ENCODE peak calls at places on chromosome 1, in four cellular contexts. One of them, this sample, is unnamed.

GRCh38 chr1:162230096-162230495 is 146.6 kb downstream of the SPATA46 start:
- DNase-seq in neuronal stem cell: no peak
- DNase-seq in SJSA1: no peak
- DNase-seq in cardiac muscle cell: peak; percentile 58
- DNase-seq in this sample: no peak

GRCh38 chr1:201460783-201461182 is 8.2 kb downstream of the PHLDA3 start:
- DNase-seq in cardiac muscle cell: no peak
- DNase-seq in SJSA1: no peak
- DNase-seq in neuronal stem cell: no peak
- DNase-seq in this sample: no peak

GRCh38 chr1:163412216-163412615 is 90.5 kb downstream of the NUF2 start:
- DNase-seq in SJSA1: no peak
- DNase-seq in cardiac muscle cell: no peak
- DNase-seq in neuronal stem cell: no peak
- DNase-seq in this sample: no peak

GRCh38 chr1:119587328-119587727 is 60.7 kb downstream of the ZNF697 start:
- DNase-seq in neuronal stem cell: no peak
- DNase-seq in cardiac muscle cell: peak; percentile 43
- DNase-seq in SJSA1: peak; percentile 25
- DNase-seq in this sample: no peak

GRCh38 chr1:83705091-83705490 is 293.8 kb downstream of the TTLL7 start:
- DNase-seq in neuronal stem cell: no peak
- DNase-seq in cardiac muscle cell: no peak
- DNase-seq in SJSA1: no peak
- DNase-seq in this sample: no peak

GRCh38 chr1:109770331-109771095 is 6.8 kb upstream of the EPS8L3 start:
- DNase-seq in cardiac muscle cell: no peak
- DNase-seq in SJSA1: no peak
- DNase-seq in neuronal stem cell: no peak
- DNase-seq in this sample: no peak

GRCh38 chr1:169326644-169327316 is 40.8 kb downstream of the NME7 start:
- DNase-seq in cardiac muscle cell: peak; percentile 41
- DNase-seq in SJSA1: no peak
- DNase-seq in neuronal stem cell: no peak
- DNase-seq in this sample: no peak

GRCh38 chr1:198641506-198641905 is 2.7 kb downstream of the PTPRC start:
- DNase-seq in neuronal stem cell: no peak
- DNase-seq in SJSA1: no peak
- DNase-seq in cardiac muscle cell: no peak
- DNase-seq in this sample: no peak

GRCh38 chr1:51303751-51304196 is 26.6 kb downstream of the TTC39A start:
- DNase-seq in SJSA1: peak; percentile 50
- DNase-seq in neuronal stem cell: no peak
- DNase-seq in cardiac muscle cell: peak; percentile 83
- DNase-seq in this sample: no peak

GRCh38 chr1:198178615-198179014 is 21.8 kb downstream of the NEK7 start:
- DNase-seq in SJSA1: no peak
- DNase-seq in cardiac muscle cell: no peak
- DNase-seq in neuronal stem cell: no peak
- DNase-seq in this sample: no peak

DNA sequence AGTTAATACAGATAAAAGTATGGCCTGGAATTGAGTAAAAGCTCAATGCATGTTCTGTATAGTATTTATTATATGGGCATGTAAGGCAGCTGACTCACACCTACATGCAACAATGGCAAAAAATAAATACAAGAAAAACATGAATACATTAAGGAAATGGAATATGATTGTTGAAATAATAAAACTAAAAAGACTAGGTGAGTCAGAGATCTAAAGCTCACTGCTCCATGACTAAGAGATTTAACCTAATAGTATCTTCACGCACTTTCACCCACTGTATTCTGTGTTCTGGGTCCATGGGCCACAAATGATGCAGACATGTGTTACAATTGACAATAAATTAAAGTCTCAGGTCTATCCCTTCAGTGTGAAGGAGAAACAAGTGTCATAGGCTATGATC is 607.0 kb downstream of the AGBL4 start:
- DNase-seq in neuronal stem cell: no peak
- DNase-seq in SJSA1: no peak
- DNase-seq in cardiac muscle cell: no peak
- DNase-seq in this sample: no peak
- H3K9me3 ChIP-seq in neuronal stem cell: no peaks in the 10 kb centered on the region
- H3K9me3 ChIP-seq in SJSA1: no peaks in the 10 kb centered on the region
- H3K9me3 ChIP-seq in cardiac muscle cell: peaks cover 2% of the 10 kb centered on the region
- H3K9me3 ChIP-seq in this sample: peaks cover 5% of the 10 kb centered on the region

DNA sequence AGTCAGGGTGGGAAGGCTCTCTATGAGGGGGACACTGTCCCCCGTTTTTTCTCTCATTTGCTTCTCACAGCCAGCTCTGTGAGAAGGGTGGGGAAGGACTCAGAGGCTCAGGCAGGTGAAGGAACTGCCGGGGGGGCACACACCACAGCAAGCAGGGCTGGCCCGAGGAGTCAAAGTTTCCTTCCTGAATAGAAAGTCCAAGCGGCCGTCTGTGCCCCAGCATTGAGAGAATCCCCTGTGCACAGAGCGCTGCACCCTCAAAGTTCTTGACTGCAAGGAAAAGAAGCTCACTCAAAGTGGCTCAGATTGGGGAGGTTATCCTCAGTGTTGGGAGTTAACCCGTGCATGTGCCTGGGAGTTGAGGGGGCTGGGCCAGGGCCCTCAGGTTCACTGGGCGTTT is 145.2 kb upstream of the AJAP1 start:
- DNase-seq in SJSA1: no peak
- DNase-seq in cardiac muscle cell: no peak
- DNase-seq in neuronal stem cell: no peak
- DNase-seq in this sample: no peak
- H3K9me3 ChIP-seq in SJSA1: peaks cover 3% of the 10 kb centered on the region
- H3K9me3 ChIP-seq in cardiac muscle cell: no peaks in the 10 kb centered on the region
- H3K9me3 ChIP-seq in neuronal stem cell: no peaks in the 10 kb centered on the region
- H3K9me3 ChIP-seq in this sample: peaks cover 82% of the 10 kb centered on the region

DNA sequence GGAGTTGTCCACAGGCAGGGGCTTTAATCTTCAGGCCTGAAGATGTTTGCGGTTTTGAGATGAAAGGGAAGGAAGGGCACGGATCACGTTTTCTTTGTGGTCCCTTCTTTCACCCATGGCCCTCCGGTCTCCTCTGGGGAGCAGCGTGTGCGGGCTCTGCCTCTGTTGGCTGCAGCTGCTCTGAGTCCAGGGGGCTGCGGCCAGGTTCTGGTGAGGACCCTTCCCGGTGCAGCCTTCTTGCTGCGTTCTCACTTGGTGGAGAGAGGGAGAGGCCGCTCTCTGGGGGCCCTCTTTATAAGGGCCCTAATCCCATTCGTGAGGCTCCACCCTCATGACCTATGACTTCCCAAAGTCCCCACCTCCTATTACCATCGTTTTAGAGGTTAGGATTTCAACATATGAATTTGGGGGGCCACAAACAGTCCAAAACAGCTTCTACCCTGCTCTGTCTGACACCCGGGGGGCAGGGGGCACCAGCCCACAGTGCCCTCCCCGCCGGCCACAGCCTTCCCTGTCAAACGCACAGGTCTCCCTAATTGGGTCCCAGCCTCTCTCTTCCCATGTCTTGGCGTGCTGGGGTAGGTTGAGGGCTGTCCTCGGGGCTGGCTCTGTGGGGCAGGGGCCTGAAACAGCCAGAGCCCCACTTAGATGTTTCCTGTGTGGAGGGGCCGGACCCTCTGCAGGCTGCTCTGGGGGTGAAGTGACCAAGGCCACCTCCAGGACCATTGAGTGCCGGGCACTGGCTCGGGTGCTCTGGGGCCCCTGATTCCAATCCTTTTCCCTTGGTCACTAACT is 100.1 kb upstream of the C1orf174 start:
- DNase-seq in neuronal stem cell: no peak
- DNase-seq in SJSA1: no peak
- DNase-seq in cardiac muscle cell: no peak
- DNase-seq in this sample: no peak
- H3K9me3 ChIP-seq in neuronal stem cell: peaks cover 1% of the 10 kb centered on the region
- H3K9me3 ChIP-seq in SJSA1: no peaks in the 10 kb centered on the region
- H3K9me3 ChIP-seq in cardiac muscle cell: no peaks in the 10 kb centered on the region
- H3K9me3 ChIP-seq in this sample: peaks cover 97% of the 10 kb centered on the region

GRCh38 chr1:2977886-2978611 is 43.2 kb upstream of the ACTRT2 start:
- DNase-seq in cardiac muscle cell: no peak
- DNase-seq in neuronal stem cell: no peak
- DNase-seq in SJSA1: no peak
- DNase-seq in this sample: no peak
- H3K9me3 ChIP-seq in cardiac muscle cell: no peaks in the 10 kb centered on the region
- H3K9me3 ChIP-seq in neuronal stem cell: peaks cover 2% of the 10 kb centered on the region
- H3K9me3 ChIP-seq in SJSA1: no peaks in the 10 kb centered on the region
- H3K9me3 ChIP-seq in this sample: peaks cover 86% of the 10 kb centered on the region

This sample was measured in AG04450.